ENCODE peak calls at places on chromosomes 12 and 14, in five cellular contexts. S, K, J, U and E are unnamed samples.

GRCh38 chr12:9364224-9365176 is 156.3 kb upstream of the PZP start:
- DNase-seq in J (peak; percentile 52), K (peak; percentile 85), S (no peak), U (peak; percentile 59), E (peak; percentile 33)

GRCh38 chr14:59332727-59333126 is 132.5 kb downstream of the GPR135 start:
- DNase-seq in J (no peak), S (no peak), U (peak; percentile 76), K (no peak), E (no peak)

GRCh38 chr12:74490390-74491064 is 47.1 kb upstream of the ATXN7L3B start:
- DNase-seq in U (no peak), J (no peak), S (no peak), K (no peak), E (no peak)

GRCh38 chr12:71876400-71876799 is 36.8 kb downstream of the TBC1D15 start:
- DNase-seq in K (no peak), U (no peak), S (no peak), J (no peak), E (no peak)

GRCh38 chr12:131389051-131390013 is 321.6 kb upstream of the SFSWAP start:
- DNase-seq in J (peak; percentile 22), S (no peak), U (no peak), K (no peak), E (no peak)

GRCh38 chr12:93086288-93086727 is 157.2 kb upstream of the EEA1 start:
- DNase-seq in K (no peak), J (no peak), U (no peak), S (no peak), E (no peak)

GRCh38 chr14:100577986-100578431 is 9.2 kb downstream of the BEGAIN start:
- DNase-seq in S (peak; percentile 33), U (no peak), J (peak; percentile 15), K (no peak), E (no peak)

GRCh38 chr14:31059152-31059924 is 33.2 kb upstream of the STRN3 start:
- DNase-seq in U (peak; percentile 97), K (no peak), J (no peak), S (peak; percentile 67), E (no peak)

GRCh38 chr14:23640524-23641141 is 4.5 kb downstream of the DHRS2 start:
- DNase-seq in U (peak; percentile 60), J (no peak), K (no peak), S (no peak), E (peak; percentile 38)

GRCh38 chr12:100984821-100985220 is 190.2 kb downstream of the ANO4 start:
- DNase-seq in J (no peak), K (no peak), S (no peak), U (no peak), E (no peak)

GRCh38 chr14:29007990-29008389 is 241.4 kb downstream of the FOXG1 start:
- DNase-seq in U (no peak), S (no peak), K (no peak), J (no peak), E (no peak)

GRCh38 chr12:32457251-32458025 is 58.1 kb downstream of the FGD4 start:
- DNase-seq in J (no peak), S (no peak), U (peak; percentile 57), K (no peak), E (no peak)

GRCh38 chr12:5000204-5000603 is 43.5 kb upstream of the KCNA5 start:
- DNase-seq in U (no peak), J (no peak), K (no peak), S (no peak), E (no peak)

GRCh38 chr14:95816539-95816938 is 60.1 kb upstream of the TUNAR start:
- DNase-seq in U (no peak), S (no peak), K (no peak), J (no peak), E (no peak)

GRCh38 chr12:2641209-2641608 is 153.6 kb upstream of the FKBP4 start:
- DNase-seq in U (peak; percentile 54), K (no peak), S (no peak), J (peak; percentile 33), E (no peak)

GRCh38 chr12:527241-527640 is 67.5 kb downstream of the B4GALNT3 start:
- DNase-seq in K (no peak), J (no peak), S (no peak), U (no peak), E (no peak)

GRCh38 chr14:54893151-54893760 is 9.4 kb downstream of the GCH1 start:
- DNase-seq in K (peak; percentile 22), U (peak; percentile 74), J (no peak), S (no peak), E (peak; percentile 12)

GRCh38 chr14:105014631-105015030 is 6.3 kb downstream of the CDCA4 start:
- DNase-seq in U (no peak), S (no peak), K (no peak), J (no peak), E (no peak)

GRCh38 chr12:49673446-49674317 is 33.5 kb downstream of the FMNL3 start:
- DNase-seq in J (peak; percentile 95), U (peak; percentile 99), S (peak; percentile 95), K (no peak), E (peak; percentile 68)

GRCh38 chr14:94748667-94749347 is 21.1 kb downstream of the GSC start:
- DNase-seq in U (no peak), K (no peak), J (no peak), S (no peak), E (peak; percentile 49)

GRCh38 chr14:68819260-68819691 is 26.4 kb upstream of the ZFP36L1 start:
- DNase-seq in S (no peak), K (no peak), J (no peak), U (peak; percentile 66), E (peak; percentile 41)

GRCh38 chr14:55814064-55814463 is 234.1 kb downstream of the KTN1 start:
- DNase-seq in U (no peak), S (no peak), K (no peak), J (no peak), E (no peak)

GRCh38 chr12:32292175-32292574 is 107.2 kb upstream of the FGD4 start:
- DNase-seq in K (no peak), U (no peak), J (no peak), S (no peak), E (no peak)

GRCh38 chr14:70893842-70894237 is 13.4 kb upstream of the PCNX1 start:
- DNase-seq in J (no peak), U (no peak), K (no peak), S (no peak), E (no peak)

GRCh38 chr14:61147369-61147897 is 133.7 kb downstream of the TMEM30B start:
- DNase-seq in K (no peak), J (no peak), S (no peak), U (peak; percentile 50), E (no peak)

GRCh38 chr12:38465020-38465419 is 148.4 kb downstream of the ALG10B start:
- DNase-seq in S (no peak), K (no peak), J (no peak), U (no peak), E (no peak)

GRCh38 chr14:99768381-99768780 is 24.8 kb upstream of the EML1 start:
- DNase-seq in K (no peak), S (no peak), U (no peak), J (no peak), E (no peak)

GRCh38 chr12:46515829-46516228 is 143.3 kb upstream of the SLC38A2 start:
- DNase-seq in J (no peak), K (no peak), U (no peak), S (no peak), E (no peak)

GRCh38 chr12:31600764-31601163 is 9.8 kb upstream of the DENND5B start:
- DNase-seq in S (no peak), K (no peak), J (no peak), U (no peak), E (no peak)

GRCh38 chr14:53019391-53019790 is 68.5 kb upstream of the FERMT2 start:
- DNase-seq in K (no peak), S (no peak), J (no peak), U (no peak), E (no peak)

DNA sequence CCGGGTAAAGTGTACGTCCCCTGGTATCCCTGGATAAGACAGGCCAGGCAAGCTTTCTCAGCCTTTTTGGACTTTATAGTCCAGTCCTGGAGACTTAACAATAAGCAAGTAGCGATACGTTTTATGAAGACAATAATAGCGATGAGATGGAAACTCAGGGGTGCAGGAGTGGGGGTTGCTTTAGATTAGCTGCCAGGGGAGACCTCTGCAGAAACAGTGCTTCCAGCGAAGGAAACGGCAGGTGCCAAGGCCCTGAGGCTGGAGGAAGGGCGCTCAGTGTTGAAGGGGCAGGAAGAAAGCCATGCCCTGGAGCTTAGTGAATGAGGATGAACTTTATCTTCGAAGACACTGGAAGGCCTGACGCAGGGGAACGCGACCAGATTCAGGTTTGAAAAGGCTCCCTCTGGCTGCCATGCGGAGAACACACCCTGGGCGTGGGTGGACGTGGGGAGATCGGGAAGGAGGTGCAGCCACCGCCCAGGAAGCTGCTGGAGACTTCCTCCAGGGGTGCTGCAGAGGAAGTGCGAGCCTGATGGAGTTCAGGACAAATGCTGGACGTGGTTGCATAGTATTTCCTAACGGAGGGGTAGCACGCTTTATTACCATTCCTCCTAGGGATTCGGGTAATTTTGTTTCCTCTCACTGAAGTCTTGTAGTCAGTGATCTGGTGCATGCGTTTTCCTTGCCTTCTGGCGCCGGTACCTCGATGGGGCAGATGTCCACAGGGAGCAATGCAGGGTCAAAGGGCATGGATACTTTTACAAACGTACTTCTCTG is 26.1 kb upstream of the UBC start:
- DNase-seq in J (peak; percentile 93), U (peak; percentile 93), S (peak; percentile 95), K (peak; percentile 83), E (peak; percentile 76)
- TF ChIP-seq CTCF in J (peak; percentile 84), U (peak; percentile 91), S (peak; percentile 88), K (peak; percentile 95), E (peak; percentile 74)

GRCh38 chr12:39618701-39619100 is 902 bp downstream of the ABCD2 start:
- DNase-seq in K (no peak), J (no peak), S (no peak), U (no peak), E (no peak)

GRCh38 chr12:39621670-39622069 is 2.1 kb upstream of the ABCD2 start:
- DNase-seq in U (no peak), J (no peak), S (no peak), K (no peak), E (no peak)

GRCh38 chr12:39619316-39619659 is 315 bp downstream of the ABCD2 start:
- DNase-seq in S (no peak), K (no peak), J (no peak), U (peak; percentile 28), E (no peak)

GRCh38 chr12:39620664-39621658 is 1.4 kb upstream of the ABCD2 start:
- DNase-seq in S (no peak), J (no peak), U (peak; percentile 10), K (peak; percentile 69), E (no peak)

GRCh38 chr12:39619660-39620433 is at the start of gene ABCD2:
- DNase-seq in J (peak; percentile 86), K (peak; percentile 76), U (peak; percentile 87), S (peak; percentile 73), E (peak; percentile 66)
- TF ChIP-seq CTCF in J (peak; percentile 6), K (no peak), U (no peak), S (no peak), E (no peak)

GRCh38 chr12:120737557-120738251 is 12.1 kb downstream of the ACADS start:
- DNase-seq in S (no peak), K (no peak), J (no peak), U (no peak), E (peak; percentile 38)
- TF ChIP-seq CTCF in S (no peak), K (peak; percentile 37), J (no peak), U (peak; percentile 42), E (peak; percentile 35)

DNA sequence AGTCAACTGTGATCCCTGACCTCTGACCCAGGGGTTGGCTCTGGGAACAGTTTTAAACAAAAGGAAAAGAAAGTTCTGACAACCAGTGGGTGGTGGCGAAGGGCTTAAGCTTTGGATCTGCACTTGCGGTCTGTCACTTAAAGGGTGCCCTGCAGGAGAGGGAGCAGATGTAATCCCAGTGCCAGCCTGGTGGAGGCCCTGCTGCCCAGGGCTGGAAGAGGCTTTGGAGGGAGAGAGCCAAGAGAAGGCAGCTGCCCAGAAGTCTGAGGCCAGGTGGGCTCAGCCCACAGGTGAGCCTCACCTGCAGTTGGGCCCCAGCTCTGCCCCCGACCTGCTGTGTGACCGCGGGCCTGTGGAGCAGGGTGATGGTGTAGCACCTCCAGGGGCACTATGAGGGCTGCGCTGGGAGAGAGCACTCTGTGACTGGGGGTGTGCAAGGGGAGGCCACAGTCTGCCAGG is 19.1 kb downstream of the SH2B3 start:
- DNase-seq in J (no peak), S (no peak), K (no peak), U (no peak), E (no peak)
- TF ChIP-seq CTCF in J (no peak), S (no peak), K (peak; percentile 22), U (peak; percentile 3), E (no peak)